ENCODE peak calls at places on chromosomes 5 and 9, in five cellular contexts. One of them, this sample, is unnamed.

GRCh38 chr9:34550016-34550680 is 27.4 kb upstream of the ENHO start:
- DNase-seq in gastrocnemius medialis: no peak
- DNase-seq in NCI-H2107: no peak
- DNase-seq in activated T-helper 1 cell treated with anti-CD3 and anti-CD28 coated beads, Interleukin-12 subunit alpha, Interleukin-12 subunit beta, Interleukin-2, Interleukin-4 antibody, amounts not matched to agents 30 ng/mL and 10 ng/mL and 1 ng/mL, durations not matched to agents 14 hours and 24 hours and 36 hours: no peak
- DNase-seq in T-cell: no peak
- DNase-seq in this sample: no peak

GRCh38 chr5:106481375-106481774 is 1189.4 kb downstream of the EFNA5 start:
- DNase-seq in T-cell: no peak
- DNase-seq in gastrocnemius medialis: no peak
- DNase-seq in activated T-helper 1 cell treated with anti-CD3 and anti-CD28 coated beads, Interleukin-12 subunit alpha, Interleukin-12 subunit beta, Interleukin-2, Interleukin-4 antibody, amounts not matched to agents 30 ng/mL and 10 ng/mL and 1 ng/mL, durations not matched to agents 14 hours and 24 hours and 36 hours: no peak
- DNase-seq in NCI-H2107: no peak
- DNase-seq in this sample: no peak

GRCh38 chr9:111525056-111525977 is at the start of gene ZNF483:
- DNase-seq in T-cell: peak
- DNase-seq in NCI-H2107: peak
- DNase-seq in gastrocnemius medialis: peak
- DNase-seq in activated T-helper 1 cell treated with anti-CD3 and anti-CD28 coated beads, Interleukin-12 subunit alpha, Interleukin-12 subunit beta, Interleukin-2, Interleukin-4 antibody, amounts not matched to agents 30 ng/mL and 10 ng/mL and 1 ng/mL, durations not matched to agents 14 hours and 24 hours and 36 hours: peak
- DNase-seq in this sample: no peak

GRCh38 chr9:132694144-132694543 is 23.9 kb downstream of the GTF3C4 start:
- DNase-seq in activated T-helper 1 cell treated with anti-CD3 and anti-CD28 coated beads, Interleukin-12 subunit alpha, Interleukin-12 subunit beta, Interleukin-2, Interleukin-4 antibody, amounts not matched to agents 30 ng/mL and 10 ng/mL and 1 ng/mL, durations not matched to agents 14 hours and 24 hours and 36 hours: peak
- DNase-seq in NCI-H2107: no peak
- DNase-seq in T-cell: no peak
- DNase-seq in gastrocnemius medialis: no peak
- DNase-seq in this sample: peak

GRCh38 chr5:158549306-158549705 is 550.4 kb downstream of the EBF1 start:
- DNase-seq in activated T-helper 1 cell treated with anti-CD3 and anti-CD28 coated beads, Interleukin-12 subunit alpha, Interleukin-12 subunit beta, Interleukin-2, Interleukin-4 antibody, amounts not matched to agents 30 ng/mL and 10 ng/mL and 1 ng/mL, durations not matched to agents 14 hours and 24 hours and 36 hours: no peak
- DNase-seq in gastrocnemius medialis: no peak
- DNase-seq in T-cell: no peak
- DNase-seq in NCI-H2107: no peak
- DNase-seq in this sample: no peak

GRCh38 chr9:107358867-107359440 is 75.9 kb downstream of the RAD23B start:
- DNase-seq in T-cell: no peak
- DNase-seq in activated T-helper 1 cell treated with anti-CD3 and anti-CD28 coated beads, Interleukin-12 subunit alpha, Interleukin-12 subunit beta, Interleukin-2, Interleukin-4 antibody, amounts not matched to agents 30 ng/mL and 10 ng/mL and 1 ng/mL, durations not matched to agents 14 hours and 24 hours and 36 hours: no peak
- DNase-seq in NCI-H2107: no peak
- DNase-seq in gastrocnemius medialis: no peak
- DNase-seq in this sample: no peak

GRCh38 chr9:133970581-133970900 is 21.6 kb downstream of the VAV2 start:
- DNase-seq in gastrocnemius medialis: no peak
- DNase-seq in NCI-H2107: no peak
- DNase-seq in activated T-helper 1 cell treated with anti-CD3 and anti-CD28 coated beads, Interleukin-12 subunit alpha, Interleukin-12 subunit beta, Interleukin-2, Interleukin-4 antibody, amounts not matched to agents 30 ng/mL and 10 ng/mL and 1 ng/mL, durations not matched to agents 14 hours and 24 hours and 36 hours: no peak
- DNase-seq in T-cell: no peak
- DNase-seq in this sample: no peak

GRCh38 chr9:85208666-85209065 is 533.1 kb downstream of the AGTPBP1 start:
- DNase-seq in NCI-H2107: no peak
- DNase-seq in gastrocnemius medialis: no peak
- DNase-seq in activated T-helper 1 cell treated with anti-CD3 and anti-CD28 coated beads, Interleukin-12 subunit alpha, Interleukin-12 subunit beta, Interleukin-2, Interleukin-4 antibody, amounts not matched to agents 30 ng/mL and 10 ng/mL and 1 ng/mL, durations not matched to agents 14 hours and 24 hours and 36 hours: no peak
- DNase-seq in T-cell: no peak
- DNase-seq in this sample: no peak

GRCh38 chr5:324736-325612 is 3.5 kb downstream of the AHRR start:
- DNase-seq in gastrocnemius medialis: no peak
- DNase-seq in activated T-helper 1 cell treated with anti-CD3 and anti-CD28 coated beads, Interleukin-12 subunit alpha, Interleukin-12 subunit beta, Interleukin-2, Interleukin-4 antibody, amounts not matched to agents 30 ng/mL and 10 ng/mL and 1 ng/mL, durations not matched to agents 14 hours and 24 hours and 36 hours: no peak
- DNase-seq in NCI-H2107: no peak
- DNase-seq in T-cell: no peak
- DNase-seq in this sample: no peak

GRCh38 chr9:135130266-135130976 is 43.0 kb downstream of the OLFM1 start:
- DNase-seq in gastrocnemius medialis: no peak
- DNase-seq in T-cell: no peak
- DNase-seq in activated T-helper 1 cell treated with anti-CD3 and anti-CD28 coated beads, Interleukin-12 subunit alpha, Interleukin-12 subunit beta, Interleukin-2, Interleukin-4 antibody, amounts not matched to agents 30 ng/mL and 10 ng/mL and 1 ng/mL, durations not matched to agents 14 hours and 24 hours and 36 hours: peak
- DNase-seq in NCI-H2107: no peak
- DNase-seq in this sample: no peak

GRCh38 chr9:100425758-100426157 is 1.2 kb upstream of the MSANTD3 start:
- DNase-seq in activated T-helper 1 cell treated with anti-CD3 and anti-CD28 coated beads, Interleukin-12 subunit alpha, Interleukin-12 subunit beta, Interleukin-2, Interleukin-4 antibody, amounts not matched to agents 30 ng/mL and 10 ng/mL and 1 ng/mL, durations not matched to agents 14 hours and 24 hours and 36 hours: no peak
- DNase-seq in NCI-H2107: no peak
- DNase-seq in gastrocnemius medialis: no peak
- DNase-seq in T-cell: no peak
- DNase-seq in this sample: no peak

GRCh38 chr9:114163517-114163924 is 8.2 kb downstream of the COL27A1 start:
- DNase-seq in NCI-H2107: no peak
- DNase-seq in T-cell: no peak
- DNase-seq in activated T-helper 1 cell treated with anti-CD3 and anti-CD28 coated beads, Interleukin-12 subunit alpha, Interleukin-12 subunit beta, Interleukin-2, Interleukin-4 antibody, amounts not matched to agents 30 ng/mL and 10 ng/mL and 1 ng/mL, durations not matched to agents 14 hours and 24 hours and 36 hours: no peak
- DNase-seq in gastrocnemius medialis: peak
- DNase-seq in this sample: no peak

GRCh38 chr5:135505973-135506372 is 29.8 kb downstream of the NEUROG1 start:
- DNase-seq in gastrocnemius medialis: no peak
- DNase-seq in activated T-helper 1 cell treated with anti-CD3 and anti-CD28 coated beads, Interleukin-12 subunit alpha, Interleukin-12 subunit beta, Interleukin-2, Interleukin-4 antibody, amounts not matched to agents 30 ng/mL and 10 ng/mL and 1 ng/mL, durations not matched to agents 14 hours and 24 hours and 36 hours: no peak
- DNase-seq in NCI-H2107: no peak
- DNase-seq in T-cell: no peak
- DNase-seq in this sample: no peak

GRCh38 chr9:136723362-136723976 is 11.1 kb downstream of the DIPK1B start:
- DNase-seq in activated T-helper 1 cell treated with anti-CD3 and anti-CD28 coated beads, Interleukin-12 subunit alpha, Interleukin-12 subunit beta, Interleukin-2, Interleukin-4 antibody, amounts not matched to agents 30 ng/mL and 10 ng/mL and 1 ng/mL, durations not matched to agents 14 hours and 24 hours and 36 hours: no peak
- DNase-seq in gastrocnemius medialis: no peak
- DNase-seq in NCI-H2107: no peak
- DNase-seq in T-cell: no peak
- DNase-seq in this sample: no peak

GRCh38 chr5:56190500-56190899 is 42.6 kb downstream of the ANKRD55 start:
- DNase-seq in activated T-helper 1 cell treated with anti-CD3 and anti-CD28 coated beads, Interleukin-12 subunit alpha, Interleukin-12 subunit beta, Interleukin-2, Interleukin-4 antibody, amounts not matched to agents 30 ng/mL and 10 ng/mL and 1 ng/mL, durations not matched to agents 14 hours and 24 hours and 36 hours: no peak
- DNase-seq in gastrocnemius medialis: peak
- DNase-seq in T-cell: peak
- DNase-seq in NCI-H2107: no peak
- DNase-seq in this sample: no peak